ENCODE peak calls at places on chromosomes 2 and 18, in ten cellular contexts. Y, P, F, D, N, B, X, T, Q and A are unnamed samples.

GRCh38 chr2:43174368-43175186 is 51.8 kb downstream of the ZFP36L2 start:
- DNase-seq in T (peak), Y (no peak), P (peak), N (no peak), X (peak), F (no peak), B (no peak), Q (no peak), D (peak), A (no peak)

GRCh38 chr2:241507430-241508239 is 749 bp downstream of the STK25 start:
- DNase-seq in X (no peak), F (peak), Y (peak), T (peak), N (peak), D (peak), B (peak), Q (peak), P (peak), A (peak)

GRCh38 chr2:69946351-69947077 is 14.9 kb downstream of the ASPRV1 start:
- DNase-seq in D (peak), Y (no peak), F (no peak), P (peak), B (no peak), Q (peak), X (no peak), T (peak), N (peak), A (no peak)

GRCh38 chr2:195411219-195411687 is 245.8 kb upstream of the SLC39A10 start:
- DNase-seq in Q (no peak), T (no peak), F (no peak), X (no peak), Y (no peak), P (no peak), B (no peak), D (peak), N (peak), A (no peak)

GRCh38 chr2:177611310-177611886 is 218.8 kb downstream of the AGPS start:
- DNase-seq in Y (no peak), Q (peak), T (peak), F (no peak), D (no peak), B (no peak), P (no peak), N (no peak), X (no peak), A (no peak)

GRCh38 chr2:54558188-54558975 is 102.3 kb downstream of the SPTBN1 start:
- DNase-seq in F (peak), D (peak), N (peak), Q (peak), X (peak), P (peak), B (peak), Y (peak), T (peak), A (peak)

GRCh38 chr2:178478102-178478441 is 328 bp downstream of the FKBP7 start:
- DNase-seq in T (no peak), X (no peak), B (no peak), D (peak), P (no peak), N (peak), Q (no peak), Y (no peak), F (no peak), A (no peak)

GRCh38 chr2:46299365-46300263 is 2.4 kb downstream of the EPAS1 start:
- DNase-seq in N (peak), D (peak), Y (peak), T (no peak), Q (peak), X (peak), B (peak), P (no peak), F (peak), A (peak)

GRCh38 chr18:10299686-10300085 is 154.7 kb upstream of the APCDD1 start:
- DNase-seq in F (no peak), D (no peak), P (no peak), B (no peak), Y (no peak), T (no peak), X (no peak), N (peak), Q (no peak), A (no peak)

GRCh38 chr2:127526940-127527804 is 883 bp upstream of the IWS1 start:
- DNase-seq in Y (no peak), X (no peak), D (no peak), B (no peak), T (peak), Q (peak), N (no peak), P (no peak), F (no peak), A (no peak)

GRCh38 chr2:10072656-10073480 is 7.3 kb downstream of the CYS1 start:
- DNase-seq in X (peak), D (peak), N (peak), F (peak), Q (peak), B (peak), T (peak), P (peak), Y (peak), A (peak)

GRCh38 chr2:20291106-20291564 is 59.5 kb downstream of the PUM2 start:
- DNase-seq in Q (peak), T (peak), D (peak), B (peak), X (no peak), N (peak), Y (peak), P (no peak), F (peak), A (peak)

GRCh38 chr18:27942706-27943105 is 234.2 kb downstream of the CDH2 start:
- DNase-seq in Q (no peak), F (no peak), N (peak), B (no peak), Y (no peak), P (no peak), T (no peak), D (peak), X (no peak), A (no peak)

GRCh38 chr18:28541276-28541930 is 364.5 kb upstream of the CDH2 start:
- DNase-seq in Q (no peak), B (no peak), X (no peak), Y (no peak), D (no peak), F (no peak), T (no peak), P (no peak), N (no peak), A (no peak)

GRCh38 chr2:29606105-29606871 is 315.1 kb downstream of the ALK start:
- DNase-seq in X (no peak), T (no peak), Y (no peak), N (peak), D (peak), P (no peak), Q (peak), F (no peak), B (no peak), A (no peak)

GRCh38 chr2:241323777-241324176 is 8.1 kb downstream of the SEPTIN2 start:
- DNase-seq in Y (no peak), B (no peak), N (no peak), Q (no peak), X (no peak), T (no peak), F (no peak), D (no peak), P (no peak), A (no peak)

GRCh38 chr2:57491213-57491612 is 555.4 kb upstream of the VRK2 start:
- DNase-seq in N (no peak), F (no peak), Q (no peak), Y (no peak), P (no peak), B (no peak), X (no peak), D (no peak), T (no peak), A (no peak)

GRCh38 chr18:32355896-32356295 is 114.8 kb downstream of the GAREM1 start:
- DNase-seq in X (no peak), T (no peak), N (peak), Y (no peak), Q (no peak), B (no peak), P (no peak), D (peak), F (no peak), A (no peak)

GRCh38 chr2:64052468-64053241 is 33.4 kb upstream of the VPS54 start:
- DNase-seq in Y (no peak), D (peak), N (no peak), X (no peak), F (no peak), T (no peak), P (no peak), B (no peak), Q (peak), A (no peak)

GRCh38 chr2:102553601-102554000 is 65.8 kb upstream of the SLC9A2 start:
- DNase-seq in Y (no peak), Q (no peak), F (no peak), P (no peak), X (no peak), B (no peak), T (no peak), N (no peak), D (no peak), A (no peak)

DNA sequence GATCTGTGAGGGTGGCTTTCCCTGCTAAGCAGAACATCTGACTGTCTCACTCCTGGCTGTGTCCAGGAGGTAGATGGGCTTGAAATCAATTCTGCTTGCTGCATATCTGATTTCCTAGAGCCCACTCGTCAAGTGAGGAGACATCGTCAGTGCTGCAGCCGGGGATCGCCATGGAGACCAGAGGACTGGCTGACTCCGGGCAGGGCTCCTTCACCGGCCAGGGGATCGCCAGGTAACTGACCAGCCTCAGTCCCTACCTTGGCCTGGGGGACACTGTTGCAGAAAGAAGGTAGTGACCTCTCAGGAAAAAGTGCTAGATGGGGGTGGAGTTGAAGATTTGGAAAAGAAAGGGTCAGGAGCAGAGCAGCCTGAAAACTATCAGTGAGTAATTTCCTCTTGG is 31.3 kb downstream of the CNGA3 start:
- DNase-seq in F (no peak), D (no peak), Y (no peak), Q (no peak), P (no peak), B (peak), T (no peak), X (no peak), N (no peak), A (no peak)
- TF ChIP-seq CTCF in F (no peak), D (no peak), Y (no peak), Q (no peak), P (no peak), B (no peak), T (no peak), X (no peak), N (no peak), A (no peak)

GRCh38 chr2:222982010-222982908 is 69.7 kb upstream of the KCNE4 start:
- DNase-seq in F (peak), T (no peak), N (peak), B (no peak), Q (no peak), P (no peak), X (no peak), Y (peak), D (peak), A (peak)
- TF ChIP-seq CTCF in F (peak), T (peak), N (peak), B (no peak), Q (no peak), P (no peak), X (no peak), Y (no peak), D (peak), A (peak)

DNA sequence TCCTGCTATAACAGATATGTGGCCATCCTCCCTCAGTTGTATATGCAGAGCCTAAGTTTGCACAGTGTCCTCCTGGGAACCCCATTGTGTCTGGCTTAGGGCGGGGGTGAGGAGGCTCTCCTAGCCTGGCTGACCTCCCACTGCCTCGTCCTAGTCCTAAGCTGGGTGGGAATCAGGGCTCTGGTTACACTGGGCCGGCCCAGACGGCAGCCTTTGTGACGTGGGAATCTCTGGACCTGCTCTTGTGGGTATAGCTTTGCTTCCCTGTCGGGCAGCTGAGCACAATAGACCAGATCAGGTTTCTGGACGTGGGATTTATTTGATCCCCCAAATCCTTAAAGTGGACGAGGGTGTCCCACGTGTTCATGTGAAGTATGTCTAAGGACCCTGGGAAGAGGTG is 2.9 kb downstream of the ACKR3 start:
- DNase-seq in Q (no peak), F (no peak), T (no peak), P (no peak), X (no peak), Y (no peak), D (no peak), N (no peak), B (no peak), A (peak)
- TF ChIP-seq CTCF in Q (no peak), F (no peak), T (no peak), P (no peak), X (no peak), Y (no peak), D (no peak), N (no peak), B (no peak), A (no peak)

DNA sequence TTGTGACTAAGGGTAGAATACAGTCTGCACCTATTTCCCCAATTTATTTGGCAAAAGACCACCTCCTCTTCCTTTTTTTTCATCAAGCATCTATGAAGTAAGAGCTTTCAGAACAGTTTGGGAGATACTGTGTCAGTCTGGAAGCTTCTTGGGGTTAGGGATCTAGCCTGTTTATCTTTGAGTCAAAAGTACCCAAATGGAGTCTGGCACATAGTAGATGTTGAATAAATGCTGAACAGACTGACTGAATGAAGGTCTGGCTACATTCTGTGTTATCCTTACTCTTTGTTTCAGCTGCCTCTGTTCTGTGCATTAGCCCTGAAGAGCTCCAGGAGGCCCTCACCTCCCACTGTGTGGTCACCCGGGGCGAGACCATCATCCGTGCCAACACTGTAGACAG is 223.2 kb downstream of the MYO3B start:
- DNase-seq in Y (no peak), X (no peak), B (no peak), N (no peak), F (no peak), T (no peak), Q (no peak), P (no peak), D (no peak), A (no peak)
- TF ChIP-seq CTCF in Y (no peak), X (no peak), B (no peak), N (no peak), F (no peak), T (no peak), Q (no peak), P (no peak), D (no peak), A (no peak)

GRCh38 chr18:46464926-46465655 is 191.9 kb downstream of the LOXHD1 start:
- DNase-seq in N (no peak), B (no peak), D (no peak), P (no peak), Q (no peak), Y (no peak), X (no peak), T (no peak), F (no peak), A (no peak)
- TF ChIP-seq CTCF in N (peak), B (peak), D (no peak), P (no peak), Q (no peak), Y (no peak), X (no peak), T (peak), F (no peak), A (peak)

GRCh38 chr2:229714080-229714735 is at the start of gene DNER:
- DNase-seq in Y (peak), F (peak), T (peak), Q (peak), D (no peak), B (peak), P (peak), X (no peak), N (no peak), A (peak)

GRCh38 chr2:229712125-229712524 is 2.2 kb downstream of the DNER start:
- DNase-seq in Y (no peak), P (no peak), N (peak), B (no peak), Q (no peak), F (no peak), D (peak), T (no peak), X (no peak), A (no peak)

GRCh38 chr2:229713371-229714079 is 830 bp downstream of the DNER start:
- DNase-seq in X (no peak), F (peak), N (no peak), T (peak), D (peak), P (no peak), Y (peak), Q (peak), B (peak), A (no peak)

GRCh38 chr2:229715895-229716507 is 1.6 kb upstream of the DNER start:
- DNase-seq in P (no peak), B (peak), D (peak), T (peak), F (no peak), Q (peak), X (no peak), Y (peak), N (peak), A (peak)

DNA sequence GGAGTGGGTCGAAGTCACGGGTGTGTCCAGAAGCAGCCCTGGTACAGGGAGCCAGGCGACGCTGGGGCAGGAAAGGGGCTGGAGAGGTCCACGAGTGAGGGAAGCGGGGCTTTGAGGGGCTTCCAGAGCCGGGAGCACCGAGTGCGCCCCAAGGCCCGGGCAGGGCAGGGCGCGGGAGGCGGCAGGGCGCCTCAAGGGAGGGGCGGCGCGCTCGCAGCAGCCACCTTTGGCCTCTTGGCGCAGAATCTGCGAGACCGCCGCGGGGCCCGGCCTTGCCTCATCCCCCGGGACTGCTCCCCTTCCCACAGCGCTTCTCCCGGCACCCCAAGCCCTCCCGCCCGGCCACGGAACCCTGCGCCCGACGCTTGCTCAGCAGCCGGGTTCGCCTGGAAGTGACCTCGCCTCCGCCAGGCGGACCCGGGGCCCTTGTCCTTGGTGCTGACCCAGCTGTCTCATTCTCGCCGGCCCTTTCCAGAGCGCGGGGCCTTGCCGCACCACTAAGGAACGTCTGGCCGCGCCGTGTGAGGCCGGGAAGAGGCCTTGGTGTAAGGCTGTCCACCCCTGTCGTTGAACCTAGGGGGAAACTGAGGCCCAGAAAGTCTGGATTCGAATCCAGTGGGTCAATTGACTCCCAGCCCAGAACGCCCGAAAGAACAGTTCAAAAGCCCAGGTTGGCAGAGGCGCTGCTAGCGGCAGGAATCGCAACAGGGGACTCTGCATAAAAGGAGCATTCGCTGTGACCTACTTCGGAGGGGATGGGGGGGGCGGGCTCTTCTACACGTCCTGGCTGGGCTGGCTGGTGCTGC is 584 bp upstream of the DNER start:
- DNase-seq in T (peak), Y (peak), Q (peak), X (no peak), F (peak), D (peak), N (peak), B (peak), P (peak), A (peak)
- TF ChIP-seq CTCF in T (no peak), Y (no peak), Q (no peak), X (no peak), F (peak), D (no peak), N (no peak), B (no peak), P (no peak), A (no peak)

GRCh38 chr2:126381081-126381480 is 274.9 kb upstream of the GYPC start:
- DNase-seq in T (no peak), Q (no peak), N (no peak), D (no peak), X (no peak), B (no peak), P (no peak), Y (no peak), F (no peak), A (no peak)
- TF ChIP-seq CTCF in T (no peak), Q (no peak), N (no peak), D (no peak), X (no peak), B (no peak), P (no peak), Y (no peak), F (no peak), A (no peak)